ENCODE peak calls at places on chromosomes 12 and 14, in eight cellular contexts. R, P, H, L, W, A, J and K are unnamed samples.

GRCh38 chr14:89757313-89757939 is 197.1 kb downstream of the EFCAB11 start:
- DNase-seq in L (no peak), W (no peak), H (no peak), J (no peak), R (no peak), P (no peak), A (no peak), K (no peak)

GRCh38 chr14:104638927-104639450 is 34.4 kb upstream of the TMEM179 start:
- DNase-seq in R (no peak), P (no peak), H (no peak), A (no peak), J (no peak), L (no peak), W (no peak), K (no peak)

GRCh38 chr14:29489911-29490310 is 437.7 kb downstream of the PRKD1 start:
- DNase-seq in P (no peak), W (no peak), A (no peak), H (no peak), J (no peak), L (no peak), R (no peak), K (no peak)

GRCh38 chr14:71448431-71449315 is 483.6 kb upstream of the RGS6 start:
- DNase-seq in R (no peak), W (no peak), L (no peak), A (no peak), J (no peak), H (no peak), P (peak; percentile 40), K (no peak)

GRCh38 chr12:115898670-115899069 is 378.8 kb downstream of the MED13L start:
- DNase-seq in W (no peak), P (peak; percentile 23), H (no peak), A (no peak), L (no peak), R (no peak), J (no peak), K (no peak)

GRCh38 chr14:31336646-31337045 is 83.7 kb downstream of the HEATR5A start:
- DNase-seq in J (no peak), W (no peak), P (peak; percentile 95), R (no peak), H (no peak), L (no peak), A (no peak), K (no peak)

GRCh38 chr14:103522649-103523582 is at the start of gene CKB:
- DNase-seq in A (no peak), J (peak; percentile 92), R (peak; percentile 81), H (no peak), P (peak; percentile 65), W (peak; percentile 89), L (no peak), K (no peak)

GRCh38 chr12:96239711-96240234 is 45.6 kb downstream of the ELK3 start:
- DNase-seq in H (no peak), P (no peak), A (no peak), R (peak; percentile 60), W (no peak), J (no peak), L (no peak), K (no peak)

GRCh38 chr12:86551146-86551571 is 295.0 kb upstream of the MGAT4C start:
- DNase-seq in A (no peak), J (no peak), H (no peak), R (peak; percentile 75), L (no peak), P (no peak), W (peak; percentile 96), K (no peak)

GRCh38 chr12:76037130-76038105 is 5.8 kb upstream of the PHLDA1 start:
- DNase-seq in A (no peak), L (no peak), J (peak; percentile 90), W (no peak), P (peak; percentile 85), H (peak; percentile 80), R (no peak), K (no peak)

GRCh38 chr12:50110127-50110761 is 1.8 kb upstream of the COX14 start:
- DNase-seq in H (peak; percentile 85), W (peak; percentile 94), A (no peak), J (no peak), R (peak; percentile 57), P (no peak), L (no peak), K (no peak)

GRCh38 chr12:52434096-52434733 is at the start of gene KRT75:
- DNase-seq in J (no peak), P (peak; percentile 89), R (no peak), W (no peak), A (peak; percentile 65), H (no peak), L (no peak), K (no peak)

GRCh38 chr14:71240154-71240553 is 332.9 kb downstream of the PCNX1 start:
- DNase-seq in A (no peak), R (no peak), H (no peak), L (no peak), J (no peak), P (no peak), W (no peak), K (no peak)

GRCh38 chr14:52693532-52693931 is 1.8 kb downstream of the ERO1A start:
- DNase-seq in P (no peak), R (no peak), A (no peak), H (no peak), W (no peak), L (no peak), J (no peak), K (no peak)

GRCh38 chr14:52693004-52693403 is 2.4 kb downstream of the ERO1A start:
- DNase-seq in J (no peak), H (no peak), A (no peak), P (no peak), L (no peak), R (no peak), W (no peak), K (no peak)

GRCh38 chr14:52694761-52695480 is 437 bp downstream of the ERO1A start:
- DNase-seq in H (peak; percentile 70), A (no peak), J (peak; percentile 56), P (peak; percentile 72), L (no peak), W (peak; percentile 74), R (no peak), K (peak; percentile 12)

GRCh38 chr14:52692248-52692962 is 3.0 kb downstream of the ERO1A start:
- DNase-seq in H (no peak), W (no peak), A (no peak), P (no peak), J (no peak), L (no peak), R (no peak), K (no peak)

DNA sequence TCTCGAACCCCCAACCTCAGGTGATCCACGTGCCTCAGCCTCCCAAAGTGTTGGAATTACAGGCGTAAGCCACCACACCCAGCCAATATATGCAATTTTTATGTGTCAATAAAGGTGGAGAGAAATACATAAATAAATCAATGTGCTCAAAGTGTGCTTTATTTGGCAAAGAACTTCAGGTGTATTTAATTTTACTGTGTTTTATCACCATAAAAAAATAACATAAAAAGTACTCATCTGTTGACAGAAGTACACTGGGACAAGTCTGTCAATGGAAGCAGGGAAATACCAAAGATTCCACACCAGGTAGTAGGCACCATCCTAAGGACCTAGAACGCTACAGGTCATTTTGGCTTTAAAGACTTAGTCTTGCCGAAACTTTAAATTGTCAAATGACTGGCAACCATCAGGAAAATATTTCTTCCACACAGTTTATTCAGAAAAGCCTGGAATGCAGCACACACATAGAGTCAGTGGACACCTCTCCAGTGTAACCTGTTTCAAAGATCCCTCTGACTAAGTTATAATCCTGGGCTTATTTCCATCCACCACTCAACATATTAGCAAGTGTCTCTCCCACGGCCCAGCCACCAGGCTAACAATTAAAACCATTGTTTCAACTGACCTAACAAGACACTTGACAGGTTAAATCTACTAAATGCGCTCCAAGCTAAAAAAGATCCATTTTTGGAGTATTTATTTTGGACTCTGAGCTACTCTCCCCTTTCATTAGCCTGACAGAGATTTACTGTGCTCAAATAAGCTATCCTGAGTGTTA is 4.2 kb downstream of the ERO1A start:
- DNase-seq in P (peak; percentile 80), H (no peak), W (no peak), A (no peak), L (no peak), J (no peak), R (no peak), K (no peak)
- H3K4me3 ChIP-seq in P (peak overlapping the region; percentile 79), H (no peak overlapping the region), W (no peak overlapping the region), A (no peak overlapping the region), L (no peak overlapping the region), J (no peak overlapping the region), R (no peak overlapping the region), K (peak overlapping the region; percentile 13)

GRCh38 chr12:3655331-3655900 is 97.5 kb downstream of the CRACR2A start:
- DNase-seq in W (no peak), H (no peak), R (no peak), P (peak; percentile 42), L (peak; percentile 27), J (peak; percentile 80), A (no peak), K (no peak)
- H3K27ac ChIP-seq in W (no peak overlapping the region), H (no peak overlapping the region), R (no peak overlapping the region), P (no peak overlapping the region), L (no peak overlapping the region), J (no peak overlapping the region), A (no peak overlapping the region), K (no peak overlapping the region)

GRCh38 chr12:6614513-6615177 is 7.5 kb upstream of the CHD4 start:
- DNase-seq in R (no peak), A (no peak), J (peak; percentile 76), L (no peak), P (no peak), H (no peak), W (no peak), K (no peak)

GRCh38 chr12:6613776-6614512 is 6.8 kb upstream of the CHD4 start:
- DNase-seq in L (peak; percentile 82), W (peak; percentile 98), P (peak; percentile 77), R (peak; percentile 94), J (peak; percentile 95), A (no peak), H (peak; percentile 54), K (peak; percentile 81)

GRCh38 chr12:6612247-6612646 is 5.1 kb upstream of the CHD4 start:
- DNase-seq in L (no peak), A (no peak), W (no peak), J (no peak), R (no peak), H (peak; percentile 23), P (no peak), K (no peak)

GRCh38 chr12:6613015-6613775 is 6.0 kb upstream of the CHD4 start:
- DNase-seq in W (peak; percentile 95), L (no peak), J (peak; percentile 61), A (no peak), P (peak; percentile 73), R (peak; percentile 82), H (peak; percentile 66), K (no peak)

GRCh38 chr12:6612652-6613014 is 5.5 kb upstream of the CHD4 start:
- DNase-seq in P (no peak), W (no peak), H (no peak), A (no peak), R (no peak), J (no peak), L (no peak), K (no peak)
- H3K4me1 ChIP-seq in P (peaks cover 25% of the 10 kb centered on the region), W (peaks cover 41% of the 10 kb centered on the region), H (peaks cover 28% of the 10 kb centered on the region), A (peaks cover 9% of the 10 kb centered on the region), R (peaks cover 19% of the 10 kb centered on the region), J (peaks cover 30% of the 10 kb centered on the region), L (peaks cover 18% of the 10 kb centered on the region), K (peaks cover 35% of the 10 kb centered on the region)

DNA sequence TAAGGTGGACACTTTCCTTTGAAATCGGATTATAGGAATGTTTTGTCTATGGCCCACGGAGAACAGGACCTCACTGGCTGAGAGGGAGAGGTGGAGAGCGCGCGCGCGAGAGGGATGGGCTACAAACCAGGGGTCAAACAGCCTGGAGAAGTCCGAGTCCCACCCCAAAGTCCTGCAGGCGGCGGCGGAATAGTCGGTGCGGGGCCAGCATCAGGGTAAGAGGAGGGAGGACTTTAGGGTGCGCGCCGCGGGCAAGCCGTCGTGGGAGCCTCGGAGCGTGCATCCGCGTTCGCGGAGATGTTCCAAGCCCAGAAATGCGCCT is 3.3 kb upstream of the HOXC8 start:
- DNase-seq in H (no peak), R (no peak), A (no peak), J (no peak), W (no peak), P (no peak), L (no peak), K (no peak)
- H3K4me3 ChIP-seq in H (no peak overlapping the region), R (no peak overlapping the region), A (peak overlapping the region; percentile 47), J (no peak overlapping the region), W (peak overlapping the region; percentile 37), P (peak overlapping the region; percentile 47), L (no peak overlapping the region), K (no peak overlapping the region)